ENCODE peak calls at places on chromosome 11, in four cellular contexts. N is foreskin fibroblast, D is NCI-H510A, F is kidney. J is an unnamed sample.

GRCh38 chr11:47791774-47792173 is 24.6 kb upstream of the FNBP4 start:
- DNase-seq in N (no peak), D (no peak), F (no peak), J (no peak)

GRCh38 chr11:58059011-58059358 is 28.2 kb downstream of the OR6Q1 start:
- DNase-seq in N (peak; percentile 9), D (no peak), F (no peak), J (no peak)

GRCh38 chr11:103624708-103625623 is 411.5 kb upstream of the DDI1 start:
- DNase-seq in N (peak; percentile 92), D (no peak), F (no peak), J (no peak)

GRCh38 chr11:6127881-6128280 is 20.4 kb downstream of the OR56B4 start:
- DNase-seq in N (no peak), D (no peak), F (no peak), J (no peak)

GRCh38 chr11:33982661-33983060 is 68.9 kb upstream of the CAPRIN1 start:
- DNase-seq in N (no peak), D (no peak), F (no peak), J (no peak)

GRCh38 chr11:69472766-69473519 is 8.5 kb upstream of the LINC01488 start:
- DNase-seq in N (no peak), D (no peak), F (peak; percentile 62), J (no peak)

GRCh38 chr11:61699737-61700160 is 19.6 kb downstream of the DAGLA start:
- DNase-seq in N (no peak), D (peak; percentile 94), F (peak; percentile 90), J (no peak)

GRCh38 chr11:63916837-63917684 is at the start of gene RCOR2:
- DNase-seq in N (peak; percentile 90), D (peak; percentile 92), F (peak; percentile 90), J (peak; percentile 45)

GRCh38 chr11:121592708-121593107 is 139.9 kb upstream of the SORL1-AS1 start:
- DNase-seq in N (no peak), D (no peak), F (no peak), J (no peak)

GRCh38 chr11:60924110-60924905 is at the start of gene TMEM132A:
- DNase-seq in N (peak; percentile 62), D (peak; percentile 66), F (peak; percentile 89), J (no peak)

GRCh38 chr11:47233989-47234668 is 14.5 kb downstream of the ACP2 start:
- DNase-seq in N (peak; percentile 40), D (no peak), F (no peak), J (no peak)

GRCh38 chr11:34198523-34198922 is 93.1 kb downstream of the NAT10 start:
- DNase-seq in N (no peak), D (no peak), F (no peak), J (no peak)

GRCh38 chr11:82865841-82866240 is 34.4 kb downstream of the PRCP start:
- DNase-seq in N (peak; percentile 42), D (no peak), F (no peak), J (no peak)

GRCh38 chr11:9264381-9265210 is 554 bp downstream of the DENND5A start:
- DNase-seq in N (peak; percentile 81), D (no peak), F (peak; percentile 84), J (peak; percentile 24)

GRCh38 chr11:102494216-102494615 is 36.3 kb downstream of the MMP7 start:
- DNase-seq in N (peak; percentile 22), D (no peak), F (no peak), J (no peak)

GRCh38 chr11:63614136-63614664 is at the start of gene PLAAT3:
- DNase-seq in N (no peak), D (peak; percentile 67), F (peak; percentile 94), J (no peak)

GRCh38 chr11:1746516-1746931 is 3.9 kb downstream of the IFITM10 start:
- DNase-seq in N (no peak), D (no peak), F (no peak), J (no peak)

GRCh38 chr11:82999232-82999631 is 72.5 kb downstream of the RAB30 start:
- DNase-seq in N (no peak), D (no peak), F (no peak), J (no peak)

GRCh38 chr11:120622189-120622912 is 110.8 kb downstream of the GRIK4 start:
- DNase-seq in N (no peak), D (no peak), F (no peak), J (no peak)

GRCh38 chr11:72706579-72706978 is 32.4 kb upstream of the PDE2A start:
- DNase-seq in N (no peak), D (no peak), F (no peak), J (no peak)

GRCh38 chr11:34278708-34279297 is 79.0 kb downstream of the ABTB2 start:
- DNase-seq in N (no peak), D (no peak), F (no peak), J (no peak)

GRCh38 chr11:20739004-20739612 is 69.7 kb downstream of the NELL1 start:
- DNase-seq in N (no peak), D (no peak), F (no peak), J (no peak)

GRCh38 chr11:57432714-57433163 is 5.8 kb upstream of the SLC43A3 start:
- DNase-seq in N (peak; percentile 87), D (no peak), F (no peak), J (no peak)

GRCh38 chr11:109029927-109030326 is 365.1 kb downstream of the DDX10 start:
- DNase-seq in N (no peak), D (no peak), F (no peak), J (no peak)

GRCh38 chr11:19982761-19983495 is 177.3 kb downstream of the DBX1 start:
- DNase-seq in N (no peak), D (no peak), F (no peak), J (no peak)

GRCh38 chr11:62054484-62055121 is 69.2 kb upstream of the INCENP start:
- DNase-seq in N (no peak), D (no peak), F (no peak), J (peak; percentile 8)

GRCh38 chr11:14386895-14387480 is 28.0 kb upstream of the RRAS2 start:
- DNase-seq in N (peak; percentile 88), D (no peak), F (no peak), J (no peak)

GRCh38 chr11:131668867-131669780 is 298.7 kb downstream of the NTM start:
- DNase-seq in N (no peak), D (no peak), F (no peak), J (no peak)

GRCh38 chr11:24453129-24453723 is 43.6 kb upstream of the LUZP2 start:
- DNase-seq in N (no peak), D (no peak), F (no peak), J (no peak)

GRCh38 chr11:13415201-13415600 is 47.8 kb downstream of the BTBD10 start:
- DNase-seq in N (no peak), D (no peak), F (no peak), J (no peak)

GRCh38 chr11:95559899-95560298 is 229.7 kb downstream of the FAM76B start:
- DNase-seq in N (no peak), D (no peak), F (no peak), J (no peak)

GRCh38 chr11:111788051-111788450 is 21.9 kb upstream of the PPP2R1B start:
- DNase-seq in N (no peak), D (no peak), F (no peak), J (no peak)

GRCh38 chr11:33040127-33040861 is 922 bp downstream of the TCP11L1 start:
- DNase-seq in N (no peak), D (peak; percentile 13), F (no peak), J (peak; percentile 39)

GRCh38 chr11:208917-209260 is 1.4 kb downstream of the RIC8A start:
- DNase-seq in N (no peak), D (no peak), F (peak; percentile 88), J (no peak)

GRCh38 chr11:126132319-126132718 is 69.7 kb upstream of the CDON start:
- DNase-seq in N (no peak), D (no peak), F (peak; percentile 88), J (no peak)

GRCh38 chr11:28343304-28344233 is 235.4 kb downstream of the METTL15 start:
- DNase-seq in N (peak; percentile 67), D (no peak), F (no peak), J (no peak)